ENCODE peak calls at places on chromosome 3, in four cellular contexts. L is GM12878, B is HepG2, D is K562. Z is an unnamed sample.

GRCh38 chr3:52456169-52456799 is 880 bp downstream of the NISCH start:
- DNase-seq in B (no peak), D (peak; percentile 43), L (no peak), Z (peak; percentile 39)

GRCh38 chr3:133152821-133153220 is 114.6 kb downstream of the TMEM108 start:
- DNase-seq in L (no peak), B (no peak), D (no peak), Z (no peak)

GRCh38 chr3:52507359-52507758 is 12.2 kb downstream of the STAB1 start:
- DNase-seq in L (no peak), D (no peak), B (peak; percentile 63), Z (no peak)

GRCh38 chr3:26365706-26366105 is 256.9 kb upstream of the LRRC3B start:
- DNase-seq in L (no peak), D (no peak), B (no peak), Z (no peak)

GRCh38 chr3:117524890-117525289 is 815.3 kb downstream of the TUSC7 start:
- DNase-seq in B (no peak), D (no peak), L (no peak), Z (no peak)

GRCh38 chr3:62211675-62212429 is 161.5 kb downstream of the FEZF2 start:
- DNase-seq in L (no peak), B (no peak), D (peak; percentile 6), Z (peak; percentile 31)

GRCh38 chr3:189276481-189277190 is 104.9 kb downstream of the TPRG1 start:
- DNase-seq in D (no peak), B (no peak), L (no peak), Z (no peak)

GRCh38 chr3:64686446-64686908 is 1.3 kb downstream of the ADAMTS9 start:
- DNase-seq in B (peak; percentile 18), L (no peak), D (no peak), Z (peak; percentile 36)

GRCh38 chr3:140599009-140599408 is 78.9 kb upstream of the TRIM42 start:
- DNase-seq in B (no peak), D (no peak), L (no peak), Z (no peak)
- TF ChIP-seq TARDBP in B (no peak), D (no peak), L (no peak), Z (no peak)

GRCh38 chr3:31409866-31410265 is 122.9 kb upstream of the STT3B start:
- DNase-seq in D (no peak), L (no peak), B (no peak), Z (no peak)

GRCh38 chr3:31412832-31413231 is 119.9 kb upstream of the STT3B start:
- DNase-seq in D (no peak), L (no peak), B (no peak), Z (no peak)

GRCh38 chr3:31409389-31409788 is 123.3 kb upstream of the STT3B start:
- DNase-seq in D (no peak), L (no peak), B (no peak), Z (no peak)

GRCh38 chr3:31408720-31409119 is 124.0 kb upstream of the STT3B start:
- DNase-seq in B (no peak), D (no peak), L (no peak), Z (no peak)

DNA sequence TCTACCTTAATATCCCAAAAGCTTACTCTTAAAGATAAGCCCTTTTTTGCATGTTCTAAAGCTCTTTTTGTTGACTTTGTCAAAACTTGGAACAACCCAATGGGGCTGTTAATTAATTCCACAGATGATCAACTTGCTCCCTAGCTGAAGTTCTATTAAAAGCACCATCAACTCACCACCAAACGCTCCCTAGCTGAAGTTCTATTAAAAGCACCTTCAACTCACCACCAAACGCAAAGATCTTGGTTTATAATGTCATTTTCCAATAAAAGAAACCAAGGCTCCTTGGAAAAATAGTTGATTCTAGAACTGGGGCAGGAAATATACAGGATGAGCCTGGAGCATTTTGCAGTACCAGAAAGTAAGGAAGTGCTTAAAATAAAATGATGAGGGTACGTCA is 122.3 kb upstream of the STT3B start:
- DNase-seq in L (no peak), B (no peak), D (no peak), Z (no peak)
- TF ChIP-seq TARDBP in L (no peak), B (no peak), D (no peak), Z (no peak)

DNA sequence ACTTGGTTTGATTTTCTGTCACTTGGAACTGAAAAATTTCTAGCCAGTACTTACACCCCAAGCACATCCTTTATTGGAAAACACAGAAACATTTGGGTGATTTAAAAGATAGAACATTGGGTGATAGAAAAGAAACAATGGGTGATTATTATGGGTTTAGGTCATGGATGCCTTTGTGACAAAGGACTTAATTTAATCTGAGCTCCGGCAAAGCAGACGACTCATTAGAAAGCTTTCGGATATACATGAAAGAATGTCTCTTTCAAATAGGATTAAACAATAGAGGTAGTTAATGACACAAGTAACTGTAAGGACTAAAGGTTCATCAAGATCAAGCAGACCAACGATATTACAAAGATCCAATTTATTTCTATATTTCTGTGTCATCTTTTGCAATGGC is 37.3 kb upstream of the CNTN4 start:
- DNase-seq in L (no peak), B (no peak), D (no peak), Z (no peak)
- TF ChIP-seq TARDBP in L (no peak), B (no peak), D (no peak), Z (no peak)

DNA sequence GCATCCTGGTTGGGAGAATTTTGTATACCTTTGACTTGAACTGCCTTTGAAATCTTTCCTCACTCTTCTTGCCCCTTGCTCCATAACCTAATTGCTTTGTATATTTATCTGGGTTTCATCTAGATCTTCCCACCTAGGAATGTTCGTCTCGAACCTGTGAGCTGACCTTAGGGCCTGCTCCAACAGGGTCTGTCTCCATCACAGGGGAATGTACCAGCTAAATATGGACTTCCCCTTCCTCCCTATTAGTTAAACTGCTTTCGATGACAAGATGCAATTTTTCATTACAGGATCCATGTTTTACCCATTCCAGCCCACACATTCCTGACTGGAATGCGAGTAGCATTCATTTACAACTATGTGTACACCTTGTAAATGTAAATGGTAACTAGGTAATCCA is 10.6 kb upstream of the ETV5 start:
- DNase-seq in B (no peak), D (no peak), L (no peak), Z (no peak)
- TF ChIP-seq TARDBP in B (no peak), D (no peak), L (no peak), Z (no peak)

GRCh38 chr3:94483403-94483802 is 420.5 kb downstream of the NSUN3 start:
- DNase-seq in L (no peak), B (no peak), D (no peak), Z (no peak)
- TF ChIP-seq TARDBP in L (no peak), B (no peak), D (no peak), Z (no peak)

DNA sequence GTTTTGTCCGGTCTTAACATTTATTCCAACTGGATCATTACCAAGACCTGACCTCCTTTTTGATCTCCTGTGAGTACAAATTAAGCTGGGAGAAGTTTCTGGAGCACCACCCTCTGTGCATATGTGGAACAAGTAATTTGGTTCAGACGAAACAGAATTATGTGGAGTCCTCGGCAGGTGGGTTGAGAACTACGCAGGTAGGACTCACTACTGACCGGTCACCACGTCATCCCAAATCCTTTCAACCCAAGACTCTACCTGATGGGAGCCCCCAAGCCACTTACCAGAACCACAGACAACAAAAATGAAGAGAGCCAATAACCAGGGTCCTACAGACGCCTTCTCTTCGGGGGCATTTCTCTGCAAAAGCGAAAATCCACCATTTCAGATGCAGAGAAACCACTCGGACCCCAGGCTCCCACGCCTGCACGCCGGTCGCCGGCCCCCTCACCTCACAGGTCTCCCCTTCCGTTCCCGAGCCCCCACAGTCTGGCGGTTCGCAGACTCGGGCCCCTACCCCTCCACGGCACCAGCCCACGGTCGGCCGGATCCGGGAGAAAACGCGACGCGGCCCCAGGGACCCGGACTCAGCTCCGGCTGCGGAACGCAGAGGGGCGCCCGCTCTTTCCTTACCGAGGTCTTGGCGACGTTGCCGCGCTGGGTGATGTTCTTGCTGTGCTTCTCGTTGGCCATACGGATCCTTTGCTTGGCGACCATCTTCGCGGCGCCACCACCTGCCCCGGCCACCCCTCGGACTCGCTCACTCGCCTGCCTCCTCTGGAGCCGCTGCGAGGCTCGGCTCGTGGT is 674 bp downstream of the SERP1 start:
- DNase-seq in B (peak; percentile 7), D (peak; percentile 14), L (no peak), Z (peak; percentile 34)
- TF ChIP-seq TARDBP in B (no peak), D (peak; percentile 15), L (no peak), Z (no peak)